ENCODE peak calls at places on chromosomes 13 and 19, in nine cellular contexts. V, D, Z, Y, M, J, W, N and A are unnamed samples.

GRCh38 chr13:41460930-41461329 is 3.6 kb downstream of the RGCC start:
- DNase-seq in N (no peak), J (no peak), M (no peak), Y (no peak), V (no peak), W (no peak), D (no peak), Z (no peak), A (no peak)

GRCh38 chr19:17220207-17220758 is 5.1 kb downstream of the USE1 start:
- DNase-seq in J (no peak), V (no peak), W (no peak), D (no peak), N (peak), Z (no peak), M (no peak), Y (no peak), A (no peak)

GRCh38 chr19:7888145-7888825 is at the start of gene LRRC8E:
- DNase-seq in W (no peak), J (peak), Y (peak), M (no peak), N (peak), V (no peak), D (peak), Z (no peak), A (peak)

GRCh38 chr19:3511506-3512251 is 5.6 kb downstream of the FZR1 start:
- DNase-seq in D (no peak), Z (no peak), Y (no peak), M (no peak), N (no peak), W (no peak), V (no peak), J (no peak), A (peak)

GRCh38 chr13:106110241-106110855 is 425.1 kb downstream of the EFNB2 start:
- DNase-seq in Z (no peak), J (no peak), D (no peak), W (no peak), N (no peak), M (no peak), V (no peak), Y (no peak), A (no peak)

GRCh38 chr13:24407844-24408243 is 98.5 kb downstream of the C1QTNF9 start:
- DNase-seq in W (no peak), V (no peak), Z (no peak), N (no peak), Y (no peak), D (no peak), M (no peak), J (no peak), A (no peak)

GRCh38 chr13:21749410-21749809 is 78.5 kb downstream of the FGF9 start:
- DNase-seq in W (no peak), M (no peak), Y (no peak), Z (no peak), V (no peak), D (no peak), N (no peak), J (peak), A (no peak)

GRCh38 chr13:102877285-102877684 is 31.5 kb downstream of the ERCC5 start:
- DNase-seq in N (no peak), Y (no peak), V (no peak), W (no peak), Z (no peak), M (no peak), D (no peak), J (peak), A (no peak)

GRCh38 chr19:56869886-56870285 is 29.4 kb upstream of the PEG3 start:
- DNase-seq in Z (no peak), M (no peak), W (no peak), J (no peak), V (no peak), D (no peak), N (no peak), Y (no peak), A (no peak)

GRCh38 chr13:102839462-102839861 is 6.4 kb upstream of the ERCC5 start:
- DNase-seq in D (no peak), Z (no peak), Y (no peak), W (no peak), N (no peak), V (no peak), J (no peak), M (no peak), A (no peak)

GRCh38 chr13:93603043-93603442 is 376.4 kb downstream of the GPC6 start:
- DNase-seq in W (no peak), Z (no peak), D (no peak), Y (no peak), J (no peak), V (no peak), M (no peak), N (no peak), A (no peak)

GRCh38 chr19:29098863-29099481 is 114.0 kb downstream of the UQCRFS1 start:
- DNase-seq in N (peak), D (no peak), Z (no peak), Y (peak), W (no peak), J (no peak), V (no peak), M (peak), A (peak)

GRCh38 chr19:262125-262524 is 29.1 kb downstream of the PLPP2 start:
- DNase-seq in M (no peak), N (no peak), V (no peak), Z (no peak), J (no peak), W (no peak), D (no peak), Y (no peak), A (no peak)

GRCh38 chr19:11339254-11340098 is at the start of gene RAB3D:
- DNase-seq in M (peak), Z (peak), J (peak), W (peak), D (peak), V (peak), N (peak), Y (peak), A (peak)
- TF ChIP-seq POLR2AphosphoS5 in M (peak), Z (peak), J (peak), W (no peak), D (peak), V (no peak), N (peak), Y (peak), A (peak)

GRCh38 chr19:48210005-48210404 is 39.5 kb downstream of the ZSWIM9 start:
- DNase-seq in M (no peak), N (no peak), J (no peak), V (no peak), Y (no peak), D (no peak), Z (no peak), W (no peak), A (no peak)
- TF ChIP-seq POLR2AphosphoS5 in M (no peak), N (no peak), J (no peak), V (no peak), Y (no peak), D (no peak), Z (no peak), W (no peak), A (no peak)

GRCh38 chr19:13151605-13152355 is 1.6 kb downstream of the IER2 start:
- DNase-seq in V (peak), D (peak), Y (peak), J (peak), W (no peak), N (peak), Z (peak), M (peak), A (peak)
- TF ChIP-seq POLR2AphosphoS5 in V (peak), D (peak), Y (peak), J (peak), W (no peak), N (peak), Z (peak), M (peak), A (peak)

GRCh38 chr13:27168870-27169525 is 2.6 kb downstream of the USP12 start:
- DNase-seq in Z (no peak), D (no peak), W (no peak), N (peak), J (no peak), Y (no peak), M (no peak), V (no peak), A (no peak)

GRCh38 chr13:27171244-27171829 is at the start of gene USP12:
- DNase-seq in Z (no peak), V (peak), N (peak), D (peak), W (no peak), J (no peak), Y (no peak), M (no peak), A (no peak)

GRCh38 chr13:27171830-27172494 is 351 bp upstream of the USP12 start:
- DNase-seq in M (peak), W (no peak), Z (peak), N (peak), J (peak), D (peak), V (peak), Y (peak), A (peak)

GRCh38 chr13:27170221-27170520 is 1.4 kb downstream of the USP12 start:
- DNase-seq in M (no peak), D (no peak), Z (no peak), Y (no peak), N (no peak), J (no peak), W (no peak), V (peak), A (no peak)

DNA sequence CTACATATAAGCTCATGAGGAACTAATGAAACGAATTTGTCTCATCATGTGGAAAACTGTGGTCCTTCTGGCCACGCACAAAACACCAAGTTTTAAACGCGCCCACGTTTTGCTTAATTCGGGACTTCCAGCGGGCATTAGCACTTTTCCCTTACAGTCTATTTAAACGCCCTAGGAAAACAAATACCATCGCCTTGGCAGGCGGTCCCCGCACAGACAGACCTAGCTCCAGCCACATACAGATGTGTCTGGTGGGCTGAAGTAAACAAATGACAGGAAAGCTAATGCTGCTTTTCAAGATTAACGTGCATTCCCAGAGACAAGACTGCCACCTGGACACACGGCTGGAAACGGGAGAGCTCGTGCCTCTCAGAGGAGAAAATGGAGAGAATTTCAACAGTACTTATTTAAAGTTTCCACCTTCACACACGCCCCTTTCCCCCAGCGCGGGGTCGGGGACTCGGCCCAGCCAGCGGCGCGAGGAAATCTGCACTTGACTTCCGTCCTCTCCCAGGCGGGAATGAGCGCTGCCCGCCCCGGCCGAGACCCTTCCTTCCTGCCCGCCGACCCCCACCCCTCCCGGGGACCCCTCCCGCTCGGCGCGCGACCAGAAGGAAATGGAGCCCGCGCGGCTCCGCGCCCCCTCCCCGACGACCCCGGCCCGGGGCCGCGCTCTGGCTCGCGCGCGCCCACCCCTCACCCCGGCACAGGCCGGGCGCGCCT is 929 bp downstream of the USP12 start:
- DNase-seq in D (no peak), J (peak), Y (peak), N (peak), Z (peak), V (peak), W (no peak), M (peak), A (peak)
- TF ChIP-seq POLR2AphosphoS5 in D (no peak), J (no peak), Y (no peak), N (peak), Z (no peak), V (no peak), W (peak), M (peak), A (peak)

GRCh38 chr19:36837902-36838783 is at the start of gene ZNF790:
- DNase-seq in M (peak), W (peak), Y (peak), J (peak), D (peak), N (peak), V (peak), Z (no peak), A (peak)
- TF ChIP-seq POLR2AphosphoS5 in M (peak), W (peak), Y (peak), J (peak), D (peak), N (peak), V (peak), Z (no peak), A (peak)